ENCODE peak calls at places on chromosomes 6 and 20, in ten cellular contexts. A is NT2/D1; Z is activated CD8-positive, alpha-beta T cell treated with anti-CD3 and anti-CD28 coated beads for 36 hours; Q is Peyer's patch; E is iPS DF 19.7; V is midbrain; O is AG08396; R is heart right ventricle; I is NCI-H2171 treated with DMSO at 0.1 percent for 48 hours; K is iPS DF 6.9. W is an unnamed sample.

GRCh38 chr20:16752082-16752481 is 3.9 kb downstream of the OTOR start:
- DNase-seq in A (no peak), Z (no peak), Q (no peak), E (no peak), V (no peak), O (no peak), R (no peak), I (no peak), K (no peak), W (no peak)

GRCh38 chr6:9563996-9564395 is 850.9 kb downstream of the TFAP2A start:
- DNase-seq in A (no peak), Z (no peak), Q (no peak), E (no peak), V (no peak), O (no peak), R (no peak), I (no peak), K (no peak), W (no peak)

GRCh38 chr6:47134476-47135189 is 92.5 kb upstream of the ADGRF1 start:
- DNase-seq in A (no peak), Z (no peak), Q (no peak), E (no peak), V (no peak), O (peak; percentile 42), R (no peak), I (peak; percentile 16), K (no peak), W (no peak)

GRCh38 chr6:167825759-167826229 is 917 bp upstream of the AFDN start:
- DNase-seq in A (no peak), Z (peak; percentile 25), Q (peak; percentile 89), E (no peak), V (no peak), O (peak; percentile 72), R (peak; percentile 29), I (no peak), K (no peak), W (peak; percentile 26)

GRCh38 chr6:151722342-151722741 is 85.1 kb upstream of the ESR1 start:
- DNase-seq in A (no peak), Z (no peak), Q (no peak), E (no peak), V (no peak), O (no peak), R (no peak), I (no peak), K (no peak), W (no peak)

GRCh38 chr20:36501367-36502006 is 39.8 kb upstream of the MYL9 start:
- DNase-seq in A (no peak), Z (peak; percentile 27), Q (peak; percentile 23), E (no peak), V (no peak), O (no peak), R (no peak), I (no peak), K (no peak), W (no peak)

GRCh38 chr6:25169551-25170335 is 109.4 kb upstream of the CARMIL1 start:
- DNase-seq in A (no peak), Z (no peak), Q (no peak), E (no peak), V (no peak), O (no peak), R (no peak), I (no peak), K (no peak), W (no peak)

GRCh38 chr20:36399147-36399968 is 93.2 kb downstream of the DLGAP4 start:
- DNase-seq in A (peak; percentile 83), Z (peak; percentile 80), Q (no peak), E (peak; percentile 94), V (no peak), O (peak; percentile 35), R (peak; percentile 9), I (peak; percentile 23), K (peak; percentile 85), W (peak; percentile 47)

GRCh38 chr20:18973499-18974173 is 160.1 kb downstream of the SCP2D1 start:
- DNase-seq in A (no peak), Z (no peak), Q (no peak), E (no peak), V (no peak), O (no peak), R (no peak), I (no peak), K (no peak), W (no peak)

GRCh38 chr20:58481541-58482021 is 33.6 kb downstream of the APCDD1L start:
- DNase-seq in A (peak; percentile 50), Z (peak; percentile 68), Q (no peak), E (no peak), V (peak; percentile 32), O (peak; percentile 75), R (peak; percentile 36), I (no peak), K (peak; percentile 70), W (peak; percentile 11)

GRCh38 chr20:49846206-49846807 is 33.7 kb downstream of the SLC9A8 start:
- DNase-seq in A (peak; percentile 52), Z (peak; percentile 72), Q (peak; percentile 72), E (peak; percentile 25), V (peak; percentile 70), O (peak; percentile 60), R (peak; percentile 51), I (peak; percentile 54), K (peak; percentile 37), W (peak; percentile 59)

GRCh38 chr6:89475106-89475505 is 42.2 kb downstream of the ANKRD6 start:
- DNase-seq in A (no peak), Z (no peak), Q (no peak), E (no peak), V (no peak), O (no peak), R (no peak), I (no peak), K (no peak), W (no peak)

GRCh38 chr6:110337481-110337880 is 20.7 kb downstream of the METTL24 start:
- DNase-seq in A (no peak), Z (no peak), Q (no peak), E (no peak), V (no peak), O (no peak), R (no peak), I (no peak), K (no peak), W (no peak)

W was measured in putamen.